ENCODE peak calls at places on chromosome 11, in five cellular contexts. One of them, this sample, is unnamed.

GRCh38 chr11:118988280-118988679 is 9.7 kb upstream of the CENATAC start:
- DNase-seq in NCI-H510A treated with DMSO at 0.1 percent for 48 hours: peak; percentile 76
- DNase-seq in CD4-positive, CD25-positive, alpha-beta regulatory T cell: no peak
- DNase-seq in neural crest cell: no peak
- DNase-seq in HL-60: no peak
- DNase-seq in this sample: no peak

GRCh38 chr11:45643585-45643984 is 21.8 kb downstream of the CHST1 start:
- DNase-seq in NCI-H510A treated with DMSO at 0.1 percent for 48 hours: no peak
- DNase-seq in CD4-positive, CD25-positive, alpha-beta regulatory T cell: no peak
- DNase-seq in neural crest cell: no peak
- DNase-seq in HL-60: no peak
- DNase-seq in this sample: no peak

GRCh38 chr11:34476853-34477252 is 36.7 kb downstream of the ELF5 start:
- DNase-seq in NCI-H510A treated with DMSO at 0.1 percent for 48 hours: no peak
- DNase-seq in CD4-positive, CD25-positive, alpha-beta regulatory T cell: no peak
- DNase-seq in neural crest cell: no peak
- DNase-seq in HL-60: no peak
- DNase-seq in this sample: no peak

GRCh38 chr11:34508514-34508913 is 5.1 kb downstream of the ELF5 start:
- DNase-seq in NCI-H510A treated with DMSO at 0.1 percent for 48 hours: no peak
- DNase-seq in CD4-positive, CD25-positive, alpha-beta regulatory T cell: no peak
- DNase-seq in neural crest cell: no peak
- DNase-seq in HL-60: peak; percentile 27
- DNase-seq in this sample: peak; percentile 9

GRCh38 chr11:73889019-73889418 is 12.2 kb downstream of the PAAF1 start:
- DNase-seq in NCI-H510A treated with DMSO at 0.1 percent for 48 hours: no peak
- DNase-seq in CD4-positive, CD25-positive, alpha-beta regulatory T cell: no peak
- DNase-seq in neural crest cell: no peak
- DNase-seq in HL-60: no peak
- DNase-seq in this sample: no peak

GRCh38 chr11:70324354-70325115 is 54.0 kb downstream of the PPFIA1 start:
- DNase-seq in NCI-H510A treated with DMSO at 0.1 percent for 48 hours: no peak
- DNase-seq in CD4-positive, CD25-positive, alpha-beta regulatory T cell: no peak
- DNase-seq in neural crest cell: no peak
- DNase-seq in HL-60: no peak
- DNase-seq in this sample: no peak

GRCh38 chr11:119418759-119419158 is 4.2 kb downstream of the THY1 start:
- DNase-seq in NCI-H510A treated with DMSO at 0.1 percent for 48 hours: no peak
- DNase-seq in CD4-positive, CD25-positive, alpha-beta regulatory T cell: no peak
- DNase-seq in neural crest cell: no peak
- DNase-seq in HL-60: no peak
- DNase-seq in this sample: peak; percentile 49

GRCh38 chr11:90222459-90223247 is at the start of gene CHORDC1:
- DNase-seq in NCI-H510A treated with DMSO at 0.1 percent for 48 hours: peak; percentile 83
- DNase-seq in CD4-positive, CD25-positive, alpha-beta regulatory T cell: peak; percentile 88
- DNase-seq in neural crest cell: peak; percentile 81
- DNase-seq in HL-60: peak; percentile 59
- DNase-seq in this sample: peak; percentile 94

GRCh38 chr11:33067294-33067693 is 27.9 kb downstream of the TCP11L1 start:
- DNase-seq in NCI-H510A treated with DMSO at 0.1 percent for 48 hours: no peak
- DNase-seq in CD4-positive, CD25-positive, alpha-beta regulatory T cell: no peak
- DNase-seq in neural crest cell: no peak
- DNase-seq in HL-60: no peak
- DNase-seq in this sample: no peak

GRCh38 chr11:67248653-67249052 is 17.6 kb upstream of the GRK2 start:
- DNase-seq in NCI-H510A treated with DMSO at 0.1 percent for 48 hours: no peak
- DNase-seq in CD4-positive, CD25-positive, alpha-beta regulatory T cell: no peak
- DNase-seq in neural crest cell: no peak
- DNase-seq in HL-60: no peak
- DNase-seq in this sample: no peak

GRCh38 chr11:106077609-106078517 is at the start of gene AASDHPPT:
- DNase-seq in NCI-H510A treated with DMSO at 0.1 percent for 48 hours: peak; percentile 38
- DNase-seq in CD4-positive, CD25-positive, alpha-beta regulatory T cell: peak; percentile 2
- DNase-seq in neural crest cell: no peak
- DNase-seq in HL-60: no peak
- DNase-seq in this sample: no peak

GRCh38 chr11:37449146-37449545 is 851.1 kb upstream of the RAG2 start:
- DNase-seq in NCI-H510A treated with DMSO at 0.1 percent for 48 hours: peak; percentile 1
- DNase-seq in CD4-positive, CD25-positive, alpha-beta regulatory T cell: no peak
- DNase-seq in neural crest cell: no peak
- DNase-seq in HL-60: no peak
- DNase-seq in this sample: no peak

GRCh38 chr11:35662061-35662648 is 420 bp upstream of the TRIM44 start:
- DNase-seq in NCI-H510A treated with DMSO at 0.1 percent for 48 hours: peak; percentile 55
- DNase-seq in CD4-positive, CD25-positive, alpha-beta regulatory T cell: no peak
- DNase-seq in neural crest cell: no peak
- DNase-seq in HL-60: no peak
- DNase-seq in this sample: no peak

GRCh38 chr11:65505434-65506315 is 6.8 kb downstream of the MALAT1 start:
- DNase-seq in NCI-H510A treated with DMSO at 0.1 percent for 48 hours: no peak
- DNase-seq in CD4-positive, CD25-positive, alpha-beta regulatory T cell: peak; percentile 41
- DNase-seq in neural crest cell: no peak
- DNase-seq in HL-60: peak; percentile 46
- DNase-seq in this sample: peak; percentile 70

This sample was measured in sigmoid colon.